ENCODE peak calls at places on chromosome 3, in six cellular contexts. M is CD8-positive, alpha-beta T cell; Q is heart right ventricle; G is GM20000; U is fibroblast of lung; Z is AG09319. X is an unnamed sample.

GRCh38 chr3:186124618-186125017 is 15.7 kb upstream of the ETV5 start:
- DNase-seq in M (no peak), Q (no peak), G (no peak), U (no peak), Z (no peak), X (no peak)

GRCh38 chr3:117219296-117219695 is 509.7 kb downstream of the TUSC7 start:
- DNase-seq in M (no peak), Q (no peak), G (no peak), U (no peak), Z (no peak), X (no peak)

GRCh38 chr3:49498239-49498638 is 28.2 kb downstream of the DAG1 start:
- DNase-seq in M (no peak), Q (no peak), G (no peak), U (no peak), Z (no peak), X (no peak)

GRCh38 chr3:62876064-62876463 is 848 bp upstream of the CADPS start:
- DNase-seq in M (no peak), Q (peak), G (peak), U (peak), Z (no peak), X (peak)

GRCh38 chr3:71087109-71088018 is 496.2 kb downstream of the FOXP1 start:
- DNase-seq in M (peak), Q (no peak), G (peak), U (peak), Z (no peak), X (no peak)

GRCh38 chr3:9067352-9067975 is 104.2 kb upstream of the RAD18 start:
- DNase-seq in M (no peak), Q (no peak), G (peak), U (peak), Z (peak), X (no peak)

GRCh38 chr3:10459954-10460754 is 45.2 kb downstream of the ATP2B2 start:
- DNase-seq in M (peak), Q (no peak), G (peak), U (peak), Z (no peak), X (peak)

GRCh38 chr3:46163551-46163981 is 44.5 kb downstream of the CCR1 start:
- DNase-seq in M (no peak), Q (no peak), G (no peak), U (no peak), Z (no peak), X (no peak)

GRCh38 chr3:137738710-137739109 is 25.4 kb upstream of the SOX14 start:
- DNase-seq in M (no peak), Q (no peak), G (no peak), U (no peak), Z (no peak), X (no peak)

GRCh38 chr3:191387441-191388077 is 57.2 kb upstream of the UTS2B start:
- DNase-seq in M (no peak), Q (no peak), G (no peak), U (peak), Z (no peak), X (no peak)

GRCh38 chr3:177312491-177312890 is 115.2 kb upstream of the TBL1XR1 start:
- DNase-seq in M (no peak), Q (no peak), G (no peak), U (no peak), Z (no peak), X (no peak)

GRCh38 chr3:177308911-177309310 is 111.6 kb upstream of the TBL1XR1 start:
- DNase-seq in M (no peak), Q (no peak), G (no peak), U (no peak), Z (no peak), X (no peak)

GRCh38 chr3:177306252-177306651 is 109.0 kb upstream of the TBL1XR1 start:
- DNase-seq in M (no peak), Q (no peak), G (no peak), U (peak), Z (no peak), X (no peak)

DNA sequence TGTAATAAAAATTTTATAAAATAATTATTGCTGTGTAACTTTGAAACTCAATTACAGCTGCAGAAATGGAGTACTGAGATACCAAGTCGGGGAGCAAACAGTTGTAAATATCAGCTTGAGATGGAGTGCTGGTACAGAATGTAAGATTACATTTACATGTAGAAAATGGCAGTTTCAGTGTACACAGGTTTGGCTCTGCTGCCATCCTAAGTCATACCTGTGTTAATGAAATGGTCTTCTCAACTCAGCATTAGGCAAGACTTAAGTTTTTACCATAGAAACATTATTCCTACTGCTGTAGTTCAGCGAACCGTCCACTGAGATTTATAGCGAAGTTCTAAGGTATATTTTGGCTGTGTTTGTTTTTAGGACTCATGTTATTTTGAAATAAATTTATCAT is 110.1 kb upstream of the TBL1XR1 start:
- DNase-seq in M (no peak), Q (no peak), G (no peak), U (no peak), Z (no peak), X (no peak)
- TF ChIP-seq CTCF in M (peak), Q (no peak), G (no peak), U (no peak), Z (no peak), X (peak)

GRCh38 chr3:86794336-86795065 is 196.4 kb downstream of the VGLL3 start:
- DNase-seq in M (no peak), Q (no peak), G (no peak), U (peak), Z (no peak), X (no peak)
- TF ChIP-seq CTCF in M (no peak), Q (no peak), G (no peak), U (no peak), Z (no peak), X (no peak)

GRCh38 chr3:157755254-157755653 is 252.0 kb upstream of the VEPH1 start:
- DNase-seq in M (no peak), Q (no peak), G (no peak), U (no peak), Z (no peak), X (no peak)
- TF ChIP-seq CTCF in M (no peak), Q (no peak), G (no peak), U (peak), Z (peak), X (peak)

GRCh38 chr3:11982341-11982948 is 21.7 kb upstream of the SYN2 start:
- DNase-seq in M (no peak), Q (no peak), G (no peak), U (no peak), Z (no peak), X (no peak)
- TF ChIP-seq CTCF in M (no peak), Q (no peak), G (no peak), U (no peak), Z (no peak), X (no peak)